ENCODE peak calls at places on chromosomes 3 and 15, in five cellular contexts. O is NB4, B is OCI-LY7, Q is transverse colon, A is HCT116. R is an unnamed sample.

GRCh38 chr15:88504445-88504844 is 36.9 kb downstream of the MRPS11 start:
- DNase-seq in A (no peak), B (no peak), O (no peak), Q (no peak), R (no peak)

GRCh38 chr3:127158614-127159221 is 34.2 kb upstream of the PRR23E start:
- DNase-seq in Q (no peak), B (no peak), O (peak; percentile 27), A (no peak), R (no peak)

GRCh38 chr15:61832223-61832622 is 228.0 kb downstream of the VPS13C start:
- DNase-seq in B (no peak), O (no peak), A (no peak), Q (no peak), R (no peak)

GRCh38 chr3:33440328-33440577 is at the start of gene UBP1:
- DNase-seq in Q (peak; percentile 100), O (no peak), A (no peak), B (no peak), R (no peak)

GRCh38 chr3:100702082-100703014 is 6.9 kb upstream of the TFG start:
- DNase-seq in B (no peak), Q (no peak), A (no peak), O (no peak), R (no peak)

GRCh38 chr3:134922866-134923265 is 127.8 kb downstream of the EPHB1 start:
- DNase-seq in O (no peak), B (no peak), A (no peak), Q (no peak), R (no peak)

GRCh38 chr3:25821746-25822573 is 32.1 kb downstream of the OXSM start:
- DNase-seq in O (no peak), Q (no peak), B (no peak), A (no peak), R (no peak)

GRCh38 chr3:142226474-142226873 is 1.1 kb upstream of the GK5 start:
- DNase-seq in B (no peak), Q (no peak), O (peak; percentile 16), A (no peak), R (no peak)

GRCh38 chr3:98433764-98434163 is 29.2 kb upstream of the OR5K1 start:
- DNase-seq in Q (no peak), A (no peak), B (no peak), O (peak; percentile 4), R (no peak)

GRCh38 chr3:101809178-101810022 is 30.4 kb downstream of the NXPE3 start:
- DNase-seq in A (peak; percentile 28), B (peak; percentile 65), Q (peak; percentile 27), O (peak; percentile 57), R (peak; percentile 29)

GRCh38 chr15:73320619-73321180 is 48.1 kb downstream of the HCN4 start:
- DNase-seq in B (no peak), Q (no peak), A (no peak), O (no peak), R (no peak)

GRCh38 chr3:8643693-8644365 is 769 bp downstream of the SSUH2 start:
- DNase-seq in Q (no peak), O (no peak), A (no peak), B (no peak), R (no peak)

GRCh38 chr3:8646313-8646938 is 1.8 kb upstream of the SSUH2 start:
- DNase-seq in Q (no peak), O (no peak), A (no peak), B (no peak), R (no peak)

GRCh38 chr3:8647137-8647970 is 2.8 kb upstream of the SSUH2 start:
- DNase-seq in B (no peak), A (no peak), O (no peak), Q (no peak), R (no peak)

GRCh38 chr3:8644748-8645390 is at the start of gene SSUH2:
- DNase-seq in O (no peak), Q (no peak), A (no peak), B (no peak), R (no peak)

GRCh38 chr3:8645717-8646116 is 1.1 kb upstream of the SSUH2 start:
- DNase-seq in Q (no peak), A (peak; percentile 21), B (no peak), O (no peak), R (no peak)
- TF ChIP-seq CTCF in Q (no peak), A (no peak), B (no peak), O (no peak), R (no peak)

DNA sequence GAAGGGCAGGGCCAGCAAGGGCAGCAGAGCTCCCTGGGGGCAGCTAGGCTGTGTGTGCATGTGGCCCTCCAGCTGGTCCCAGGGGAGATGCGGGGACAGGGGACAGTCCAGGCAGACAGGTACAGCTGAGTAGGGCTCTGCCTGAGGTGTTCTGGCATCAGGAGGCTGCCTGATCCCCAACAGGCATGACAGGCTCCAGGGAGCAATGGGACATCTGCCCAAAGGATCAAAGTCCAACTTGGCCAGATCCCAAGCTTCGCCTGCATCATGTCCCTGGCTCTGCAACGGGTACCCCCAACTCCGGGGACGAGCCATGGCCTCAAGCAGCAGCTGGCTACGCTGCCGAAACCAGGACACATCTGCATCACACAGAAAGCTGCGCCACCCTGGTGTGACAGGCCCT is 21.8 kb downstream of the ATRIP start:
- DNase-seq in Q (peak; percentile 66), B (no peak), O (no peak), A (no peak), R (no peak)
- H3K4me3 ChIP-seq in Q (no peak overlapping the region), B (no peak overlapping the region), O (no peak overlapping the region), A (no peak overlapping the region), R (no peak overlapping the region)

GRCh38 chr15:77650285-77650684 is 17.6 kb upstream of the LINGO1 start:
- DNase-seq in Q (no peak), B (peak; percentile 14), O (peak; percentile 56), A (peak; percentile 12), R (no peak)
- TF ChIP-seq CTCF in Q (no peak), B (peak; percentile 67), O (peak; percentile 70), A (peak; percentile 19), R (no peak)

DNA sequence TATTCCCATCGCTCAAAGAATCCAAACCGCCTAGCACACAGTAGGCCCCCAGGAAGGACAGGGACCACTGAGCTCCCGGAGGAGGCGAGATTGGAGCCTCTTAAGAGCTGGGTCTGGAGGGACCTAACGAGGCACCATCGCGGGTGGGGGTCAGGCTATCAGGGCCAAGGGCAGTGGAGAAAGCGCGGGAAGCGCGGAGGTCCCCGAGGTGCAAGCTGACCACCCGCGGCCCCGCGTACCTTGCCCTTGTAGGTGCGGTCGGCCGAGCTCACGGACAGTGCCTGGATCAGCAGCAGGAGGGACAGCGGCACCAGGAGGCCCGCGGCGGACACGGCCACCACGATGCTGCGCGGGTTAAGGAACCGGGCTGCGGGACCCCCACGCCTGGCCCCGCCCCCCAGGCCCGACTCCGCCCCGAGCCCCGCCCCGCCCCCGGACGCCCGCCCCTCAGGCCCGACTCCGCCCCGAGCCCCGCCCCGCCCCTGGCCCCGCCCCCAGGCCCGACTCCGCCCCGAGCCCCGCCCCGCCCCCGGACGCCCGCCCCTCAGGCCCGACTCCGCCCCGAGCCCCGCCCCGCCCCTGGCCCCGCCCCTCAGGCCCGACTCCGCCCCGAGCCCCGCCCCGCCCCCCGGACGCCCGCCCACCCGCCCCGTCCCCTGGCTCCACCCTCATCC is 3.9 kb downstream of the ZDHHC19 start:
- DNase-seq in A (no peak), B (peak; percentile 20), Q (no peak), O (no peak), R (no peak)
- H3K4me3 ChIP-seq in A (no peak overlapping the region), B (no peak overlapping the region), Q (peak overlapping the region; percentile 38), O (no peak overlapping the region), R (peak overlapping the region; percentile 10)

GRCh38 chr3:195794708-195795107 is 17.0 kb downstream of the MUC4 start:
- DNase-seq in B (no peak), A (no peak), Q (no peak), O (peak; percentile 27), R (no peak)

GRCh38 chr3:195790891-195791290 is 20.8 kb downstream of the MUC4 start:
- DNase-seq in O (no peak), Q (no peak), B (peak; percentile 70), A (no peak), R (no peak)

GRCh38 chr3:195788711-195789581 is 22.8 kb downstream of the MUC4 start:
- DNase-seq in O (no peak), Q (no peak), B (no peak), A (no peak), R (no peak)
- TF ChIP-seq CTCF in O (no peak), Q (no peak), B (no peak), A (no peak), R (no peak)

GRCh38 chr15:39784638-39785037 is 2.0 kb upstream of the FSIP1 start:
- DNase-seq in O (no peak), Q (no peak), A (no peak), B (no peak), R (no peak)

GRCh38 chr15:39784125-39784524 is 1.5 kb upstream of the FSIP1 start:
- DNase-seq in A (no peak), B (no peak), O (peak; percentile 11), Q (no peak), R (no peak)

GRCh38 chr15:39782441-39783138 is at the start of gene FSIP1:
- DNase-seq in B (peak; percentile 98), O (peak; percentile 95), A (peak; percentile 92), Q (peak; percentile 98), R (peak; percentile 93)

GRCh38 chr15:39781967-39782292 is 711 bp downstream of the FSIP1 start:
- DNase-seq in A (no peak), O (no peak), Q (no peak), B (no peak), R (no peak)

GRCh38 chr15:39783244-39783820 is 691 bp upstream of the FSIP1 start:
- DNase-seq in O (peak; percentile 16), Q (no peak), B (peak; percentile 27), A (no peak), R (no peak)
- H3K4me3 ChIP-seq in O (peak overlapping the region; percentile 95), Q (peak overlapping the region; percentile 84), B (peak overlapping the region; percentile 84), A (peak overlapping the region; percentile 75), R (peak overlapping the region; percentile 71)

GRCh38 chr3:178514411-178514800 is 21.8 kb upstream of the KCNMB2 start:
- DNase-seq in B (no peak), O (no peak), A (no peak), Q (no peak), R (no peak)
- TF ChIP-seq CTCF in B (no peak), O (no peak), A (no peak), Q (no peak), R (no peak)

DNA sequence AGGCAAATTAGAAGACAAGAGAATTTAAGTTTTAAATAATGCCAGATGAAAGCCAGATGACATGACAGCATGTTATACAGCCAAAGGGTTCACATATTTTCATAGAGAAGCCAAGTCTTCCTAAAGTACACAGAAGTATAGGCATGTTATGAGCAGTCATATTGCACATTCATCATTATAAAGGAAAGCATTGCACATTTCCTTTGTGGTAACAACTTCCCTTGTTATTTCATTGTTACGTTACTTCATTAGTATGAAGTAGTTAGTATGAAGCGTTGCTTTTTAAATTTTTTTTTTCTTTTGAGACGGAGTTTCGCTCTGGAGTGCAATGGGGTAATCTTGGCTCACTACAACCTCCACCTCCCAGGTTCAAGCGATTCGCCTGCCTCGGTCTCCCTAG is 4.6 kb upstream of the ABCC5 start:
- DNase-seq in Q (no peak), B (no peak), A (no peak), O (peak; percentile 62), R (no peak)
- H3K4me3 ChIP-seq in Q (no peak overlapping the region), B (no peak overlapping the region), A (no peak overlapping the region), O (no peak overlapping the region), R (no peak overlapping the region)

GRCh38 chr15:100129677-100130076 is 212.1 kb downstream of the ADAMTS17 start:
- DNase-seq in O (no peak), B (no peak), Q (no peak), A (peak; percentile 15), R (no peak)
- TF ChIP-seq CTCF in O (no peak), B (no peak), Q (no peak), A (no peak), R (no peak)

R was measured in prostate gland.